ENCODE peak calls at places on chromosomes 4 and X, in seven cellular contexts. One of them, this sample, is unnamed.

GRCh38 chrX:40460926-40461325 is 119.8 kb upstream of the ATP6AP2 start:
- DNase-seq in skeletal muscle cell: peak; percentile 7
- DNase-seq in brain microvascular endothelial cell: no peak
- DNase-seq in hepatic stellate cell: no peak
- DNase-seq in spleen: no peak
- DNase-seq in Ammon's horn: no peak
- DNase-seq in AG09309: no peak
- DNase-seq in this sample: no peak

GRCh38 chr4:77819409-77819835 is 254 bp upstream of the CNOT6L start:
- DNase-seq in skeletal muscle cell: no peak
- DNase-seq in brain microvascular endothelial cell: no peak
- DNase-seq in hepatic stellate cell: peak; percentile 9
- DNase-seq in spleen: peak; percentile 97
- DNase-seq in Ammon's horn: peak; percentile 25
- DNase-seq in AG09309: no peak
- DNase-seq in this sample: peak; percentile 10

GRCh38 chr4:154626793-154627484 is 14.5 kb upstream of the FGG start:
- DNase-seq in skeletal muscle cell: no peak
- DNase-seq in brain microvascular endothelial cell: peak; percentile 51
- DNase-seq in hepatic stellate cell: peak; percentile 7
- DNase-seq in spleen: peak; percentile 86
- DNase-seq in Ammon's horn: peak; percentile 40
- DNase-seq in AG09309: no peak
- DNase-seq in this sample: no peak

GRCh38 chr4:184503869-184504300 is 29.5 kb upstream of the IRF2 start:
- DNase-seq in skeletal muscle cell: no peak
- DNase-seq in brain microvascular endothelial cell: peak; percentile 9
- DNase-seq in hepatic stellate cell: peak; percentile 10
- DNase-seq in spleen: no peak
- DNase-seq in Ammon's horn: peak; percentile 54
- DNase-seq in AG09309: no peak
- DNase-seq in this sample: no peak

GRCh38 chr4:16627999-16628398 is 270.4 kb downstream of the LDB2 start:
- DNase-seq in skeletal muscle cell: peak; percentile 83
- DNase-seq in brain microvascular endothelial cell: peak; percentile 60
- DNase-seq in hepatic stellate cell: peak; percentile 64
- DNase-seq in spleen: no peak
- DNase-seq in Ammon's horn: no peak
- DNase-seq in AG09309: peak; percentile 97
- DNase-seq in this sample: peak; percentile 3

GRCh38 chrX:131746491-131746968 is 202.7 kb downstream of the OR13H1 start:
- DNase-seq in skeletal muscle cell: no peak
- DNase-seq in brain microvascular endothelial cell: peak; percentile 67
- DNase-seq in hepatic stellate cell: no peak
- DNase-seq in spleen: peak; percentile 88
- DNase-seq in Ammon's horn: no peak
- DNase-seq in AG09309: no peak
- DNase-seq in this sample: peak; percentile 13

GRCh38 chr4:53800741-53801140 is 209.5 kb upstream of the LNX1 start:
- DNase-seq in skeletal muscle cell: no peak
- DNase-seq in brain microvascular endothelial cell: no peak
- DNase-seq in hepatic stellate cell: no peak
- DNase-seq in spleen: no peak
- DNase-seq in Ammon's horn: no peak
- DNase-seq in AG09309: no peak
- DNase-seq in this sample: no peak

GRCh38 chrX:151723156-151723760 is 7.4 kb downstream of the FATE1 start:
- DNase-seq in skeletal muscle cell: no peak
- DNase-seq in brain microvascular endothelial cell: no peak
- DNase-seq in hepatic stellate cell: no peak
- DNase-seq in spleen: peak; percentile 58
- DNase-seq in Ammon's horn: no peak
- DNase-seq in AG09309: no peak
- DNase-seq in this sample: no peak

GRCh38 chr4:110183643-110184042 is 14.8 kb downstream of the ELOVL6 start:
- DNase-seq in skeletal muscle cell: no peak
- DNase-seq in brain microvascular endothelial cell: no peak
- DNase-seq in hepatic stellate cell: no peak
- DNase-seq in spleen: no peak
- DNase-seq in Ammon's horn: no peak
- DNase-seq in AG09309: no peak
- DNase-seq in this sample: no peak

GRCh38 chr4:121599049-121599448 is 97.7 kb downstream of the ANXA5 start:
- DNase-seq in skeletal muscle cell: no peak
- DNase-seq in brain microvascular endothelial cell: no peak
- DNase-seq in hepatic stellate cell: no peak
- DNase-seq in spleen: no peak
- DNase-seq in Ammon's horn: no peak
- DNase-seq in AG09309: no peak
- DNase-seq in this sample: no peak

GRCh38 chr4:16411691-16412090 is 185.4 kb upstream of the TAPT1 start:
- DNase-seq in skeletal muscle cell: no peak
- DNase-seq in brain microvascular endothelial cell: no peak
- DNase-seq in hepatic stellate cell: no peak
- DNase-seq in spleen: no peak
- DNase-seq in Ammon's horn: no peak
- DNase-seq in AG09309: no peak
- DNase-seq in this sample: no peak

GRCh38 chr4:5471691-5472090 is 236.7 kb downstream of the EVC2 start:
- DNase-seq in skeletal muscle cell: no peak
- DNase-seq in brain microvascular endothelial cell: no peak
- DNase-seq in hepatic stellate cell: no peak
- DNase-seq in spleen: no peak
- DNase-seq in Ammon's horn: no peak
- DNase-seq in AG09309: no peak
- DNase-seq in this sample: no peak

GRCh38 chr4:55358668-55359067 is 12.6 kb downstream of the SRD5A3 start:
- DNase-seq in skeletal muscle cell: peak; percentile 39
- DNase-seq in brain microvascular endothelial cell: peak; percentile 26
- DNase-seq in hepatic stellate cell: peak; percentile 47
- DNase-seq in spleen: no peak
- DNase-seq in Ammon's horn: no peak
- DNase-seq in AG09309: peak; percentile 85
- DNase-seq in this sample: no peak

GRCh38 chr4:52545099-52546069 is 113.7 kb downstream of the USP46 start:
- DNase-seq in skeletal muscle cell: peak; percentile 13
- DNase-seq in brain microvascular endothelial cell: peak; percentile 70
- DNase-seq in hepatic stellate cell: peak; percentile 76
- DNase-seq in spleen: peak; percentile 77
- DNase-seq in Ammon's horn: peak; percentile 75
- DNase-seq in AG09309: peak; percentile 21
- DNase-seq in this sample: peak; percentile 12

This sample was measured in H54.